ENCODE peak calls at places on chromosomes 16 and 17, in six cellular contexts. S is tibial artery, A is GM06990, N is HCT116, M is adrenal gland, C is esophagus squamous epithelium. L is an unnamed sample.
A peak's percentile ranks its signal among the peaks of the same experiment; 100 is the strongest.

GRCh38 chr16:15830832-15831451 is 25.9 kb downstream of the MYH11 start:
- DNase-seq in S (peak; percentile 39), A (no peak), N (no peak), M (no peak), C (no peak), L (no peak)

GRCh38 chr17:57866723-57867122 is 16.9 kb upstream of the MRPS23 start:
- DNase-seq in S (no peak), A (no peak), N (no peak), M (no peak), C (no peak), L (peak; percentile 4)

GRCh38 chr17:1557355-1558095 is 5.1 kb downstream of the PITPNA start:
- DNase-seq in S (no peak), A (no peak), N (no peak), M (no peak), C (no peak), L (peak; percentile 42)

GRCh38 chr17:18224428-18225120 is 861 bp upstream of the LLGL1 start:
- DNase-seq in S (peak; percentile 67), A (no peak), N (no peak), M (no peak), C (no peak), L (peak; percentile 53)

GRCh38 chr17:40025991-40026815 is 11.0 kb downstream of the CSF3 start:
- DNase-seq in S (no peak), A (no peak), N (no peak), M (no peak), C (no peak), L (no peak)

GRCh38 chr16:89452925-89453324 is 37.4 kb downstream of the ANKRD11 start:
- DNase-seq in S (no peak), A (no peak), N (no peak), M (no peak), C (no peak), L (no peak)

GRCh38 chr17:64547354-64547753 is 40.6 kb downstream of the CEP95 start:
- DNase-seq in S (no peak), A (no peak), N (no peak), M (no peak), C (no peak), L (no peak)

GRCh38 chr17:4719684-4720221 is 9.3 kb downstream of the ARRB2 start:
- DNase-seq in S (no peak), A (no peak), N (no peak), M (peak; percentile 82), C (no peak), L (no peak)

GRCh38 chr17:61139219-61139618 is 260.4 kb upstream of the TBX2 start:
- DNase-seq in S (no peak), A (peak; percentile 38), N (no peak), M (no peak), C (no peak), L (no peak)

GRCh38 chr17:33284022-33284421 is 9.1 kb downstream of the ASIC2 start:
- DNase-seq in S (no peak), A (no peak), N (no peak), M (peak; percentile 88), C (no peak), L (peak; percentile 17)

GRCh38 chr16:12901204-12901596 is 198 bp upstream of the SHISA9 start:
- DNase-seq in S (no peak), A (no peak), N (no peak), M (peak; percentile 64), C (no peak), L (no peak)

GRCh38 chr17:36653374-36653773 is 52.0 kb downstream of the MRM1 start:
- DNase-seq in S (no peak), A (no peak), N (no peak), M (no peak), C (no peak), L (no peak)

GRCh38 chr17:2563543-2563942 is 29.9 kb upstream of the PAFAH1B1 start:
- DNase-seq in S (no peak), A (no peak), N (no peak), M (no peak), C (no peak), L (no peak)

GRCh38 chr16:27759301-27759871 is 209.4 kb downstream of the KATNIP start:
- DNase-seq in S (no peak), A (no peak), N (no peak), M (no peak), C (no peak), L (no peak)

GRCh38 chr17:68861602-68862001 is 93.6 kb downstream of the ABCA8 start:
- DNase-seq in S (no peak), A (no peak), N (no peak), M (no peak), C (no peak), L (no peak)

GRCh38 chr16:22614271-22614947 is 103.7 kb downstream of the NPIPB5 start:
- DNase-seq in S (no peak), A (no peak), N (no peak), M (no peak), C (no peak), L (no peak)

GRCh38 chr16:68744744-68745280 is 7.7 kb downstream of the CDH1 start:
- DNase-seq in S (no peak), A (no peak), N (peak; percentile 88), M (no peak), C (no peak), L (no peak)

DNA sequence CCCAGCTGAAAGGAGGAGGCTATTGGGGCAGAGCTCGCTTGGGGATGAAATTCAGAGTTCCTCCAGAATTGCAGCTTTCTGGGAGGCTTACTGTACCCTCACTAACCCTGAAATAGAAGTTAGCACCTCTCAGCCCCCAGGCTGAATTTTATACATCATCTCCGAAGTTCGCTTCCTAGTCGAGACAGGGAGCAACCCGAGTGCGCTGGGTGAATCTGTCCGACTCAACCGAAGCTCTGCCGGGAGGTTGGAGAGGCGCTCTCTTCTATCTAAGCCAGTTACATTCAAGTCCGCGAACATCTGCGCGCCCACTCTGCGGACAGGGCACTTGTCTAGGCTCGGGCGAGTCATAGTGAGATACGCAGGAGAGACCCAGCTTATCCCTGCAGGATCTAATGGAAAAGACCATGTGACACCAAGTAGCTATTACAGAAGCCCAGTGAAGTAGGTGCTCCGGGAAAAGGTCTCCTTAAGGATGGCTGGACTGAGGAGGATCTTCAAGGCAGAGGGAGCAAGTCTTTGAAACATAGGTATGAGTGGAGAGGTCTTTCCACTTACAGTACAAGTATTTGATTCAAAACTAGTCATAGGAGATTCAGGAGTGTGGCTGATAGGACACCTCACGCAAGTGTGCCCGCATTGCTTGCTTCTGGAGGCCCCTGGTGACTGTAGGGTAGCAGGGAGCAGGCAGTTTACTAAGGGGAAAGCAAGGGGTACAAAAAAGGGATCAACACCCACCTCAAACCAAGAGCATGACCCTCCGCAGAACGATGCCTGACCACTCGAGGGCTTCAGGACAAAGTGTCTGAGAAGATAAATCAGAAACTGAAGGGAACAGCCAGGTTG is 667 bp upstream of the HES7 start:
- DNase-seq in S (no peak), A (no peak), N (no peak), M (no peak), C (no peak), L (no peak)
- H3K4me3 ChIP-seq in S (peak overlapping the region; percentile 56), A (peak overlapping the region; percentile 55), N (no peak overlapping the region), M (no peak overlapping the region), C (peak overlapping the region; percentile 74), L (peak overlapping the region; percentile 77)

GRCh38 chr16:87790278-87791023 is 24.7 kb upstream of the KLHDC4 start:
- DNase-seq in S (peak; percentile 80), A (no peak), N (no peak), M (peak; percentile 72), C (no peak), L (peak; percentile 56)
- H3K4me3 ChIP-seq in S (no peak overlapping the region), A (no peak overlapping the region), N (no peak overlapping the region), M (no peak overlapping the region), C (no peak overlapping the region), L (no peak overlapping the region)

GRCh38 chr16:324201-324450 is 28.4 kb downstream of the AXIN1 start:
- DNase-seq in S (no peak), A (no peak), N (no peak), M (no peak), C (no peak), L (no peak)
- H3K4me3 ChIP-seq in S (no peak overlapping the region), A (no peak overlapping the region), N (no peak overlapping the region), M (no peak overlapping the region), C (no peak overlapping the region), L (no peak overlapping the region)

GRCh38 chr17:62629556-62630364 is 2.3 kb downstream of the MRC2 start:
- DNase-seq in S (no peak), A (no peak), N (no peak), M (no peak), C (no peak), L (no peak)
- H3K4me3 ChIP-seq in S (peak overlapping the region; percentile 67), A (no peak overlapping the region), N (no peak overlapping the region), M (no peak overlapping the region), C (peak overlapping the region; percentile 84), L (peak overlapping the region; percentile 67)

GRCh38 chr16:58236231-58236690 is 38.4 kb upstream of the CSNK2A2 start:
- DNase-seq in S (no peak), A (peak; percentile 48), N (peak; percentile 57), M (peak; percentile 85), C (no peak), L (peak; percentile 65)
- H3K4me3 ChIP-seq in S (peak overlapping the region; percentile 23), A (peak overlapping the region; percentile 59), N (peak overlapping the region; percentile 25), M (no peak overlapping the region), C (peak overlapping the region; percentile 66), L (peak overlapping the region; percentile 62)